ENCODE peak calls at places on chromosomes 16 and 17, in seven cellular contexts. One of them, this sample, is unnamed.

GRCh38 chr17:75504347-75505151 is 10.8 kb downstream of the CASKIN2 start:
- DNase-seq in HCT116: no peak
- DNase-seq in ovary: no peak
- DNase-seq in effector memory CD4-positive, alpha-beta T cell: no peak
- DNase-seq in AG09309: no peak
- DNase-seq in GM23338: peak; percentile 81
- DNase-seq in K562: peak; percentile 52
- DNase-seq in this sample: no peak

GRCh38 chr17:63993368-63993990 is 4.7 kb upstream of the PRR29 start:
- DNase-seq in HCT116: no peak
- DNase-seq in ovary: no peak
- DNase-seq in effector memory CD4-positive, alpha-beta T cell: no peak
- DNase-seq in AG09309: no peak
- DNase-seq in GM23338: no peak
- DNase-seq in K562: no peak
- DNase-seq in this sample: no peak

GRCh38 chr16:66521951-66522771 is 27.8 kb downstream of the TK2 start:
- DNase-seq in HCT116: peak; percentile 90
- DNase-seq in ovary: no peak
- DNase-seq in effector memory CD4-positive, alpha-beta T cell: peak; percentile 68
- DNase-seq in AG09309: no peak
- DNase-seq in GM23338: no peak
- DNase-seq in K562: peak; percentile 77
- DNase-seq in this sample: peak; percentile 97

GRCh38 chr16:85781685-85782370 is 17.5 kb downstream of the EMC8 start:
- DNase-seq in HCT116: no peak
- DNase-seq in ovary: peak; percentile 55
- DNase-seq in effector memory CD4-positive, alpha-beta T cell: no peak
- DNase-seq in AG09309: no peak
- DNase-seq in GM23338: no peak
- DNase-seq in K562: no peak
- DNase-seq in this sample: no peak

GRCh38 chr17:28334666-28335200 is 539 bp downstream of the IFT20 start:
- DNase-seq in HCT116: no peak
- DNase-seq in ovary: no peak
- DNase-seq in effector memory CD4-positive, alpha-beta T cell: no peak
- DNase-seq in AG09309: peak; percentile 21
- DNase-seq in GM23338: peak; percentile 46
- DNase-seq in K562: no peak
- DNase-seq in this sample: no peak

GRCh38 chr17:29251969-29252866 is 5.6 kb downstream of the CRYBA1 start:
- DNase-seq in HCT116: no peak
- DNase-seq in ovary: no peak
- DNase-seq in effector memory CD4-positive, alpha-beta T cell: no peak
- DNase-seq in AG09309: no peak
- DNase-seq in GM23338: peak; percentile 70
- DNase-seq in K562: peak; percentile 34
- DNase-seq in this sample: no peak

GRCh38 chr16:1338119-1338730 is 4.8 kb downstream of the BAIAP3 start:
- DNase-seq in HCT116: no peak
- DNase-seq in ovary: no peak
- DNase-seq in effector memory CD4-positive, alpha-beta T cell: no peak
- DNase-seq in AG09309: no peak
- DNase-seq in GM23338: peak; percentile 67
- DNase-seq in K562: peak; percentile 67
- DNase-seq in this sample: no peak

GRCh38 chr16:57432505-57432904 is 14.7 kb downstream of the CIAPIN1 start:
- DNase-seq in HCT116: no peak
- DNase-seq in ovary: no peak
- DNase-seq in effector memory CD4-positive, alpha-beta T cell: no peak
- DNase-seq in AG09309: no peak
- DNase-seq in GM23338: no peak
- DNase-seq in K562: no peak
- DNase-seq in this sample: no peak

GRCh38 chr16:6279261-6279660 is 1053.4 kb upstream of the RBFOX1 start:
- DNase-seq in HCT116: no peak
- DNase-seq in ovary: no peak
- DNase-seq in effector memory CD4-positive, alpha-beta T cell: no peak
- DNase-seq in AG09309: no peak
- DNase-seq in GM23338: no peak
- DNase-seq in K562: no peak
- DNase-seq in this sample: no peak

GRCh38 chr16:57807968-57808528 is 5.8 kb upstream of the KIFC3 start:
- DNase-seq in HCT116: peak; percentile 59
- DNase-seq in ovary: peak; percentile 85
- DNase-seq in effector memory CD4-positive, alpha-beta T cell: peak; percentile 45
- DNase-seq in AG09309: peak; percentile 95
- DNase-seq in GM23338: peak; percentile 89
- DNase-seq in K562: peak; percentile 87
- DNase-seq in this sample: peak; percentile 86

GRCh38 chr17:31068291-31068690 is 26.5 kb upstream of the NF1 start:
- DNase-seq in HCT116: peak; percentile 40
- DNase-seq in ovary: no peak
- DNase-seq in effector memory CD4-positive, alpha-beta T cell: no peak
- DNase-seq in AG09309: no peak
- DNase-seq in GM23338: peak; percentile 85
- DNase-seq in K562: peak; percentile 74
- DNase-seq in this sample: no peak

GRCh38 chr17:61400786-61401279 is 1.2 kb downstream of the TBX2 start:
- DNase-seq in HCT116: no peak
- DNase-seq in ovary: no peak
- DNase-seq in effector memory CD4-positive, alpha-beta T cell: no peak
- DNase-seq in AG09309: no peak
- DNase-seq in GM23338: no peak
- DNase-seq in K562: no peak
- DNase-seq in this sample: no peak

GRCh38 chr16:25143898-25144297 is 32.4 kb downstream of the LCMT1 start:
- DNase-seq in HCT116: no peak
- DNase-seq in ovary: no peak
- DNase-seq in effector memory CD4-positive, alpha-beta T cell: no peak
- DNase-seq in AG09309: no peak
- DNase-seq in GM23338: peak; percentile 47
- DNase-seq in K562: peak; percentile 12
- DNase-seq in this sample: no peak

GRCh38 chr17:51346218-51346982 is 86.1 kb downstream of the UTP18 start:
- DNase-seq in HCT116: no peak
- DNase-seq in ovary: no peak
- DNase-seq in effector memory CD4-positive, alpha-beta T cell: no peak
- DNase-seq in AG09309: no peak
- DNase-seq in GM23338: no peak
- DNase-seq in K562: no peak
- DNase-seq in this sample: no peak

GRCh38 chr17:45346255-45347015 is 29.6 kb upstream of the MAP3K14 start:
- DNase-seq in HCT116: no peak
- DNase-seq in ovary: peak; percentile 66
- DNase-seq in effector memory CD4-positive, alpha-beta T cell: no peak
- DNase-seq in AG09309: no peak
- DNase-seq in GM23338: no peak
- DNase-seq in K562: no peak
- DNase-seq in this sample: no peak

GRCh38 chr16:14475370-14476139 is 154.5 kb downstream of the PARN start:
- DNase-seq in HCT116: no peak
- DNase-seq in ovary: no peak
- DNase-seq in effector memory CD4-positive, alpha-beta T cell: no peak
- DNase-seq in AG09309: no peak
- DNase-seq in GM23338: no peak
- DNase-seq in K562: no peak
- DNase-seq in this sample: no peak

GRCh38 chr17:57557793-57558681 is 187.1 kb downstream of the CCDC182 start:
- DNase-seq in HCT116: no peak
- DNase-seq in ovary: no peak
- DNase-seq in effector memory CD4-positive, alpha-beta T cell: no peak
- DNase-seq in AG09309: no peak
- DNase-seq in GM23338: no peak
- DNase-seq in K562: no peak
- DNase-seq in this sample: peak; percentile 82

GRCh38 chr16:13866073-13866472 is 53.9 kb upstream of the ERCC4 start:
- DNase-seq in HCT116: peak; percentile 72
- DNase-seq in ovary: peak; percentile 81
- DNase-seq in effector memory CD4-positive, alpha-beta T cell: no peak
- DNase-seq in AG09309: peak; percentile 46
- DNase-seq in GM23338: peak; percentile 94
- DNase-seq in K562: peak; percentile 77
- DNase-seq in this sample: peak; percentile 37

GRCh38 chr17:33647976-33648375 is 354.9 kb upstream of the ASIC2 start:
- DNase-seq in HCT116: no peak
- DNase-seq in ovary: no peak
- DNase-seq in effector memory CD4-positive, alpha-beta T cell: no peak
- DNase-seq in AG09309: no peak
- DNase-seq in GM23338: peak; percentile 67
- DNase-seq in K562: peak; percentile 33
- DNase-seq in this sample: no peak

GRCh38 chr17:59611503-59611902 is 8.2 kb upstream of the CLTC start:
- DNase-seq in HCT116: no peak
- DNase-seq in ovary: no peak
- DNase-seq in effector memory CD4-positive, alpha-beta T cell: no peak
- DNase-seq in AG09309: no peak
- DNase-seq in GM23338: no peak
- DNase-seq in K562: no peak
- DNase-seq in this sample: no peak

GRCh38 chr16:6035161-6035560 is 937.6 kb upstream of the EEF2KMT start:
- DNase-seq in HCT116: no peak
- DNase-seq in ovary: no peak
- DNase-seq in effector memory CD4-positive, alpha-beta T cell: no peak
- DNase-seq in AG09309: no peak
- DNase-seq in GM23338: no peak
- DNase-seq in K562: no peak
- DNase-seq in this sample: no peak

GRCh38 chr16:49749816-49750215 is 106.1 kb downstream of the ZNF423 start:
- DNase-seq in HCT116: no peak
- DNase-seq in ovary: no peak
- DNase-seq in effector memory CD4-positive, alpha-beta T cell: no peak
- DNase-seq in AG09309: no peak
- DNase-seq in GM23338: peak; percentile 33
- DNase-seq in K562: no peak
- DNase-seq in this sample: no peak

GRCh38 chr16:70737377-70738082 is 51.7 kb upstream of the MTSS2 start:
- DNase-seq in HCT116: no peak
- DNase-seq in ovary: peak; percentile 69
- DNase-seq in effector memory CD4-positive, alpha-beta T cell: peak; percentile 16
- DNase-seq in AG09309: peak; percentile 97
- DNase-seq in GM23338: no peak
- DNase-seq in K562: no peak
- DNase-seq in this sample: no peak

GRCh38 chr16:88799569-88800276 is 3.9 kb upstream of the CDT1 start:
- DNase-seq in HCT116: no peak
- DNase-seq in ovary: no peak
- DNase-seq in effector memory CD4-positive, alpha-beta T cell: no peak
- DNase-seq in AG09309: no peak
- DNase-seq in GM23338: no peak
- DNase-seq in K562: peak; percentile 93
- DNase-seq in this sample: no peak

GRCh38 chr16:88800277-88800592 is 3.4 kb upstream of the CDT1 start:
- DNase-seq in HCT116: no peak
- DNase-seq in ovary: no peak
- DNase-seq in effector memory CD4-positive, alpha-beta T cell: no peak
- DNase-seq in AG09309: no peak
- DNase-seq in GM23338: no peak
- DNase-seq in K562: no peak
- DNase-seq in this sample: no peak

GRCh38 chr16:88798073-88798472 is 5.5 kb upstream of the CDT1 start:
- DNase-seq in HCT116: no peak
- DNase-seq in ovary: no peak
- DNase-seq in effector memory CD4-positive, alpha-beta T cell: no peak
- DNase-seq in AG09309: no peak
- DNase-seq in GM23338: no peak
- DNase-seq in K562: no peak
- DNase-seq in this sample: no peak

GRCh38 chr16:88796278-88796677 is 7.3 kb upstream of the CDT1 start:
- DNase-seq in HCT116: no peak
- DNase-seq in ovary: no peak
- DNase-seq in effector memory CD4-positive, alpha-beta T cell: no peak
- DNase-seq in AG09309: no peak
- DNase-seq in GM23338: no peak
- DNase-seq in K562: no peak
- DNase-seq in this sample: no peak

DNA sequence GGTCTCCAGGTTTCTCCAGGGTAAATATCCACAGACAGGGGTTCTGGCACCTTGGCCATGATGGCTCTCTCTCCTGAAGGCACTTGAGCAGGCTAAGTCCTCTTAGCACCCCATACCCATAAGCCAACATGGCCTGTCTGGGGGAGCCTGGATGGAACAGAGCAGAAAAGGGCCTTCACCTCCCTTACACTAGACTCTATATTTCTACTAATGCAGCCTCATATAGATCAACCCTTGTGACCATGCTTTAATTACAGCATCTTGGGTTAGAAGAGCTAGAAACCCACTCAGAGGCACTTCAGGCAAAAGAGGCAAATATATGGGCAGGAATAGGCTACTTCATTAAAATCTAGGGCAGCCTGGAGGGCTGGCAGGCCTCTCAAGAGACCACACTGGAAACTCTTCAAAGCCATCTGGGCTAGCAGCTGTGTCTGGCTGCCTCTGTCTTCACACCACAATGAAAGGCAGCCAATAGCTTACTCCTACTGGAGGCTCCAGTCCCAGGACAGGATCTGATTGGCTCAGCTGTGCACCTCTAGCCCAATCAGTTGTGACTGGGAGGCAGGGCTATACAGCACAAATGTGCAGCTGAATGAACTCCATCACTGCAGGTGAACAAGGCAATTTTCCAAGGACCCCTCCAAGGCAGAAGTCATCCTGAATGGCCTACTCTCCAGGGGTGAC is 4.7 kb upstream of the CDT1 start:
- DNase-seq in HCT116: no peak
- DNase-seq in ovary: no peak
- DNase-seq in effector memory CD4-positive, alpha-beta T cell: no peak
- DNase-seq in AG09309: no peak
- DNase-seq in GM23338: no peak
- DNase-seq in K562: no peak
- DNase-seq in this sample: no peak
- H3K4me3 ChIP-seq in HCT116: no peak overlapping the region
- H3K4me3 ChIP-seq in ovary: no peak overlapping the region
- H3K4me3 ChIP-seq in effector memory CD4-positive, alpha-beta T cell: no peak overlapping the region
- H3K4me3 ChIP-seq in AG09309: no peak overlapping the region
- H3K4me3 ChIP-seq in GM23338: no peak overlapping the region
- H3K4me3 ChIP-seq in K562: no peak overlapping the region
- H3K4me3 ChIP-seq in this sample: no peak overlapping the region

GRCh38 chr16:82509636-82510035 is 117.1 kb upstream of the CDH13 start:
- DNase-seq in HCT116: no peak
- DNase-seq in ovary: no peak
- DNase-seq in effector memory CD4-positive, alpha-beta T cell: no peak
- DNase-seq in AG09309: no peak
- DNase-seq in GM23338: no peak
- DNase-seq in K562: no peak
- DNase-seq in this sample: no peak
- H3K4me3 ChIP-seq in HCT116: no peak overlapping the region
- H3K4me3 ChIP-seq in ovary: no peak overlapping the region
- H3K4me3 ChIP-seq in effector memory CD4-positive, alpha-beta T cell: no peak overlapping the region
- H3K4me3 ChIP-seq in AG09309: no peak overlapping the region
- H3K4me3 ChIP-seq in GM23338: no peak overlapping the region
- H3K4me3 ChIP-seq in K562: no peak overlapping the region
- H3K4me3 ChIP-seq in this sample: no peak overlapping the region

GRCh38 chr16:59586331-59586730 is 852.2 kb upstream of the GOT2 start:
- DNase-seq in HCT116: no peak
- DNase-seq in ovary: no peak
- DNase-seq in effector memory CD4-positive, alpha-beta T cell: no peak
- DNase-seq in AG09309: no peak
- DNase-seq in GM23338: no peak
- DNase-seq in K562: no peak
- DNase-seq in this sample: no peak
- H3K4me3 ChIP-seq in HCT116: no peak overlapping the region
- H3K4me3 ChIP-seq in ovary: no peak overlapping the region
- H3K4me3 ChIP-seq in effector memory CD4-positive, alpha-beta T cell: no peak overlapping the region
- H3K4me3 ChIP-seq in AG09309: no peak overlapping the region
- H3K4me3 ChIP-seq in GM23338: no peak overlapping the region
- H3K4me3 ChIP-seq in K562: no peak overlapping the region
- H3K4me3 ChIP-seq in this sample: no peak overlapping the region

GRCh38 chr16:84579936-84580335 is 37.9 kb downstream of the COTL1 start:
- DNase-seq in HCT116: no peak
- DNase-seq in ovary: no peak
- DNase-seq in effector memory CD4-positive, alpha-beta T cell: no peak
- DNase-seq in AG09309: no peak
- DNase-seq in GM23338: no peak
- DNase-seq in K562: no peak
- DNase-seq in this sample: no peak
- H3K4me3 ChIP-seq in HCT116: no peak overlapping the region
- H3K4me3 ChIP-seq in ovary: no peak overlapping the region
- H3K4me3 ChIP-seq in effector memory CD4-positive, alpha-beta T cell: no peak overlapping the region
- H3K4me3 ChIP-seq in AG09309: no peak overlapping the region
- H3K4me3 ChIP-seq in GM23338: no peak overlapping the region
- H3K4me3 ChIP-seq in K562: no peak overlapping the region
- H3K4me3 ChIP-seq in this sample: no peak overlapping the region

This sample was measured in kidney epithelial cell.